ENCODE peak calls at places on chromosomes 16 and 17, in five cellular contexts. One of them, this sample, is unnamed. For H3K4me1, the result is how much of the 10 kb centered on the place peaks cover.

GRCh38 chr17:48626470-48627241 is 498 bp upstream of the HOXB9 start:
- DNase-seq in PC-9: peak
- DNase-seq in heart left ventricle: no peak
- DNase-seq in stomach: no peak
- DNase-seq in H1: no peak
- DNase-seq in this sample: no peak

GRCh38 chr16:82694239-82694874 is 67.6 kb downstream of the CDH13 start:
- DNase-seq in PC-9: no peak
- DNase-seq in heart left ventricle: no peak
- DNase-seq in stomach: no peak
- DNase-seq in H1: no peak
- DNase-seq in this sample: no peak

GRCh38 chr17:63954402-63955063 is 18.2 kb downstream of the SCN4A start:
- DNase-seq in PC-9: no peak
- DNase-seq in heart left ventricle: no peak
- DNase-seq in stomach: no peak
- DNase-seq in H1: no peak
- DNase-seq in this sample: no peak

GRCh38 chr17:45574376-45574775 is 83.9 kb upstream of the PLEKHM1 start:
- DNase-seq in PC-9: no peak
- DNase-seq in heart left ventricle: no peak
- DNase-seq in stomach: no peak
- DNase-seq in H1: no peak
- DNase-seq in this sample: no peak

GRCh38 chr17:27968206-27968732 is 74.2 kb upstream of the NLK start:
- DNase-seq in PC-9: no peak
- DNase-seq in heart left ventricle: peak
- DNase-seq in stomach: peak
- DNase-seq in H1: no peak
- DNase-seq in this sample: peak

GRCh38 chr17:50522766-50523165 is 9.8 kb upstream of the EPN3 start:
- DNase-seq in PC-9: no peak
- DNase-seq in heart left ventricle: no peak
- DNase-seq in stomach: no peak
- DNase-seq in H1: no peak
- DNase-seq in this sample: no peak

GRCh38 chr17:66348605-66349165 is 46.3 kb downstream of the PRKCA start:
- DNase-seq in PC-9: peak
- DNase-seq in heart left ventricle: peak
- DNase-seq in stomach: peak
- DNase-seq in H1: no peak
- DNase-seq in this sample: no peak

GRCh38 chr17:63538693-63539595 is 11.3 kb upstream of the DCAF7 start:
- DNase-seq in PC-9: no peak
- DNase-seq in heart left ventricle: no peak
- DNase-seq in stomach: no peak
- DNase-seq in H1: no peak
- DNase-seq in this sample: no peak

GRCh38 chr17:31608659-31609254 is 217.3 kb downstream of the RAB11FIP4 start:
- DNase-seq in PC-9: no peak
- DNase-seq in heart left ventricle: no peak
- DNase-seq in stomach: no peak
- DNase-seq in H1: no peak
- DNase-seq in this sample: no peak

GRCh38 chr16:73390936-73391335 is 343.0 kb upstream of the ZFHX3 start:
- DNase-seq in PC-9: no peak
- DNase-seq in heart left ventricle: no peak
- DNase-seq in stomach: no peak
- DNase-seq in H1: no peak
- DNase-seq in this sample: no peak

GRCh38 chr16:28980929-28981328 is 3.9 kb upstream of the LAT start:
- DNase-seq in PC-9: no peak
- DNase-seq in heart left ventricle: no peak
- DNase-seq in stomach: no peak
- DNase-seq in H1: no peak
- DNase-seq in this sample: no peak

GRCh38 chr17:35127751-35128514 is 6.5 kb downstream of the FNDC8 start:
- DNase-seq in PC-9: no peak
- DNase-seq in heart left ventricle: peak
- DNase-seq in stomach: no peak
- DNase-seq in H1: no peak
- DNase-seq in this sample: no peak

GRCh38 chr17:45371414-45372324 is 54.8 kb upstream of the MAP3K14 start:
- DNase-seq in PC-9: peak
- DNase-seq in heart left ventricle: peak
- DNase-seq in stomach: peak
- DNase-seq in H1: peak
- DNase-seq in this sample: peak

GRCh38 chr16:65895906-65896305 is 470.6 kb upstream of the CDH5 start:
- DNase-seq in PC-9: no peak
- DNase-seq in heart left ventricle: no peak
- DNase-seq in stomach: no peak
- DNase-seq in H1: no peak
- DNase-seq in this sample: no peak

GRCh38 chr17:37768438-37768837 is 23.6 kb upstream of the HNF1B start:
- DNase-seq in PC-9: no peak
- DNase-seq in heart left ventricle: no peak
- DNase-seq in stomach: no peak
- DNase-seq in H1: no peak
- DNase-seq in this sample: no peak

GRCh38 chr17:74199306-74200092 is 4.0 kb upstream of the RPL38 start:
- DNase-seq in PC-9: no peak
- DNase-seq in heart left ventricle: peak
- DNase-seq in stomach: peak
- DNase-seq in H1: no peak
- DNase-seq in this sample: no peak

GRCh38 chr17:19482571-19482970 is 51.1 kb upstream of the SLC47A1 start:
- DNase-seq in PC-9: peak
- DNase-seq in heart left ventricle: no peak
- DNase-seq in stomach: no peak
- DNase-seq in H1: no peak
- DNase-seq in this sample: no peak

GRCh38 chr16:1398826-1399581 is 15.5 kb downstream of the UNKL start:
- DNase-seq in PC-9: no peak
- DNase-seq in heart left ventricle: no peak
- DNase-seq in stomach: no peak
- DNase-seq in H1: no peak
- DNase-seq in this sample: no peak

GRCh38 chr16:70779361-70779760 is 21.6 kb downstream of the VAC14 start:
- DNase-seq in PC-9: no peak
- DNase-seq in heart left ventricle: no peak
- DNase-seq in stomach: no peak
- DNase-seq in H1: no peak
- DNase-seq in this sample: no peak

GRCh38 chr16:89721644-89722391 is 481 bp downstream of the ZNF276 start:
- DNase-seq in PC-9: no peak
- DNase-seq in heart left ventricle: peak
- DNase-seq in stomach: peak
- DNase-seq in H1: no peak
- DNase-seq in this sample: peak

GRCh38 chr17:29933379-29933778 is 3.4 kb upstream of the SSH2 start:
- DNase-seq in PC-9: no peak
- DNase-seq in heart left ventricle: no peak
- DNase-seq in stomach: no peak
- DNase-seq in H1: no peak
- DNase-seq in this sample: no peak

DNA sequence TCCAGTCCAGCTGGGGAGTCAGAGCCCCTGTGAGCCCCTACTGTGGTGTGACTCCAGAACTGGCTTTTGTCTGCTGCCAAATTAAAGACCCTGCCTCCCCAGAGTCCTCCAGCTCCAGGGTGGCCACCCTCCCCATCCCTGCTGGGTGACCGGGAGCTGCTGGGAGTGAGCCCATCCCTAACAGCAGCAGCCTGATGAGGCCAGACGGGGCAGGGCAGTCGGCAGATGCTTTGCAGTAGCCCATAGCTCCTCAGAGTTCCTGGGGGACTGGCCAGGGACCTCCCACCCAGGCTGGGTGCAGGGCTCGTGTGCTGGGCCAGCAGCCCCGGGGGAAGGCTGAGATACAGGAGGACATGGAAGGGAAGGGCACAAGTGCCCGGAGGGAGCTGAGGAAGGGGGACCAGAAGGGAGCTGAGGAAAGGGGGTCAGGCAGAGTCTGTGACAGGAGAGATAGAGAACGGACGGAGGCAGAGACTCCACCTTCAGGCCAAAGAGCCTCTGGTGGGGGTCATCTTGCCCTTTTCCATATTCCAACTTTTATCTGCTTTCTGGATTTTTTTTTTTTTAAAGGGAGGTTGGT is 12.7 kb upstream of the MRPS23 start:
- DNase-seq in PC-9: no peak
- DNase-seq in heart left ventricle: no peak
- DNase-seq in stomach: no peak
- DNase-seq in H1: no peak
- DNase-seq in this sample: peak
- H3K4me1 ChIP-seq in PC-9: under half
- H3K4me1 ChIP-seq in heart left ventricle: under half
- H3K4me1 ChIP-seq in stomach: under half
- H3K4me1 ChIP-seq in H1: under half
- H3K4me1 ChIP-seq in this sample: under half

GRCh38 chr17:2025622-2026309 is 632 bp upstream of the RTN4RL1 start:
- DNase-seq in PC-9: peak
- DNase-seq in heart left ventricle: peak
- DNase-seq in stomach: peak
- DNase-seq in H1: no peak
- DNase-seq in this sample: peak
- TF ChIP-seq CTCF in PC-9: peak
- TF ChIP-seq CTCF in heart left ventricle: peak
- TF ChIP-seq CTCF in stomach: peak
- TF ChIP-seq CTCF in H1: peak
- TF ChIP-seq CTCF in this sample: peak

DNA sequence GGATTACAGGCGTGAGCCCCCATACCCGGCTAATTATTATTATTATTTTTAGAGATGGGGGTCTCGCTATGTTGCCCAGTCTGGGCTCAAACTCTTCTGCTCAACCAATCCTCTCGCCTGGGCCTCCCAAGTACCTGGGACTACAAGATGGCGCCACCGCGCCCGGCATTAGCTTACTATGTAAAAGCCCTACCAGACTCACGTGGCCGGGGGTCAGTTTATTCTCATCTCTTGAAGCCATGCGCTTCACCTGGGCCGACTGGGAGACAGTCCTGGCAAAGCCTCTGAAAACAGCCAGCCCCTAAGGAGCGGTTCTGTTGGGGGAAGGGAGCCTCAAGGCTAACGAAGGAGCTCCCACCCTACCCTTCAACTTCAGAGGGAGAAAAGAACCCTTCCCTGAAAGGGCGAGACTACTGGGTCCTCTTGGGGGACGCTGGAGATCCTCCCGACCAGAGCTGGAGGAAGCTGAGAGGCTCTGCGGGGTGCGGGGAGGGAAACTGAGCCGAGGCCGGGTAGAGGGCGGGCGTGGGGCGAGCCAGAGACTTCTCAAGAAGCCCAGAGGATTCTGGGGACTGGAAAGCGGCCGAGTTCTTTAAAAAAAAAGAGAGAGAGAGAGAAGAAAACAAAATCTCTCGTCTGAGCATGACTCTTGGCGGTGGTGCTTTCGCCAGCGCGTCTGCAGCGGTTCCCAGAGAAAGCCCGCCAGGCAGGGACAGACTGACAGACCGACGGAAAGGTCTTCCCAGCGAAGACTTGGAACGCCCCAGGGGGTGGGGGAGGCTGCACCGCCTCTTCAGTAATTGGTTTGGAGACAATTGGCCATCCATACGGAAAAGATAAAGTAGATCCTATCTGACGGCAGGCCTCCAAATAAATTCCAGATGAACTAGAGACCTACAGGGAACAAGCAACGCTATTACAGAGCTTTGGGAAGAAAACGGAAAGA is 5.6 kb upstream of the TUBG2 start:
- DNase-seq in PC-9: no peak
- DNase-seq in heart left ventricle: peak
- DNase-seq in stomach: no peak
- DNase-seq in H1: no peak
- DNase-seq in this sample: peak
- H3K4me3 ChIP-seq in PC-9: no peak
- H3K4me3 ChIP-seq in heart left ventricle: peak
- H3K4me3 ChIP-seq in stomach: peak
- H3K4me3 ChIP-seq in H1: peak
- H3K4me3 ChIP-seq in this sample: no peak

GRCh38 chr17:75240394-75241142 is 20.8 kb downstream of the GGA3 start:
- DNase-seq in PC-9: no peak
- DNase-seq in heart left ventricle: no peak
- DNase-seq in stomach: no peak
- DNase-seq in H1: no peak
- DNase-seq in this sample: no peak

GRCh38 chr17:75241502-75241901 is 19.9 kb downstream of the GGA3 start:
- DNase-seq in PC-9: no peak
- DNase-seq in heart left ventricle: no peak
- DNase-seq in stomach: no peak
- DNase-seq in H1: no peak
- DNase-seq in this sample: no peak

GRCh38 chr17:75241143-75241430 is 20.3 kb downstream of the GGA3 start:
- DNase-seq in PC-9: no peak
- DNase-seq in heart left ventricle: no peak
- DNase-seq in stomach: no peak
- DNase-seq in H1: no peak
- DNase-seq in this sample: no peak

GRCh38 chr17:75242461-75243042 is 18.9 kb downstream of the GGA3 start:
- DNase-seq in PC-9: no peak
- DNase-seq in heart left ventricle: no peak
- DNase-seq in stomach: no peak
- DNase-seq in H1: no peak
- DNase-seq in this sample: no peak

GRCh38 chr17:75241996-75242460 is 19.4 kb downstream of the GGA3 start:
- DNase-seq in PC-9: no peak
- DNase-seq in heart left ventricle: no peak
- DNase-seq in stomach: no peak
- DNase-seq in H1: no peak
- DNase-seq in this sample: no peak
- H3K4me1 ChIP-seq in PC-9: under half
- H3K4me1 ChIP-seq in heart left ventricle: under half
- H3K4me1 ChIP-seq in stomach: under half
- H3K4me1 ChIP-seq in H1: under half
- H3K4me1 ChIP-seq in this sample: under half

DNA sequence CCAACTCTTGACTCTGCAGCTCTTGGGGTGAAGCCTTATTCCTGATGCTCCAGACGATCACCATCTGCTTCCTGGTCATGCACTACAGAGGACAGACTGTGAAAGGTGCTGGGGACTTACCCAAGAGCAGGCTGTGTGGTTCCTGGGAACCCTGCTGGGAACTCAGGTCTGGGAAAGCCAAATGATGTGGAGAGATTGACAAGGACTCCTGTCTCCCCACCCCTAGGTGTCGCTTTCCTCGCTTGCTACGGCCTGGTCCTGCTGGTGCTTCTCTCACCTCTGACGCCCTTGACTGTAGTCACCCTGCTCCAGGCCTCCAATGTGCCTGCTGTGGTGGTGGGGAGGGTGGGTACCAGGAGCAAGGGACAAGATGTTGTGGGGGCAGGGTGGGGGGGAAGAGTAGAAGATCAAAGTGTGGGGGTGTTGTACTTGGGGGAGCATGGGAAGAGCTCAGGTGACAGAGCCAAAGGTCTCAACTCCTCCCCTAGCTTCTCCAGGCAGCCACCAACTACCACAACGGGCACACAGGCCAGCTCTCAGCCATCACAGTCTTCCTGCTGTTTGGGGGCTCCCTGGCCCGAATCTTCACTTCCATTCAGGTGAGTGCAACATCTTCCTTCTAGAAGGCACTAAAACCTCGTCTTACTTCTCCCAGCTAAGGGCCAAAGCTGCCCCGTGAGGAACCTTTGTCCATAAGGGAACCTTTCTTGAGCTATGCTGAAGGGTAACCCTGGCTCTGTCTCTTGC is 3.0 kb downstream of the SOX15 start:
- DNase-seq in PC-9: peak
- DNase-seq in heart left ventricle: no peak
- DNase-seq in stomach: peak
- DNase-seq in H1: no peak
- DNase-seq in this sample: peak
- TF ChIP-seq CTCF in PC-9: peak
- TF ChIP-seq CTCF in heart left ventricle: peak
- TF ChIP-seq CTCF in stomach: no peak
- TF ChIP-seq CTCF in H1: peak
- TF ChIP-seq CTCF in this sample: no peak

This sample was measured in pancreas.